ENCODE peak calls at places on chromosome 16, in five cellular contexts. X is CD4-positive, alpha-beta T cell; C is AG10803; M is fibroblast of mammary gland; B is progenitor cell of endocrine pancreas. U is an unnamed sample.

GRCh38 chr16:20611975-20612471 is 35.9 kb upstream of the ACSM2B start:
- DNase-seq in X (no peak), C (no peak), M (no peak), B (no peak), U (no peak)

GRCh38 chr16:49127103-49127502 is 154.5 kb downstream of the CBLN1 start:
- DNase-seq in X (no peak), C (no peak), M (no peak), B (no peak), U (no peak)

GRCh38 chr16:53768167-53768566 is 64.2 kb downstream of the FTO start:
- DNase-seq in X (no peak), C (peak), M (peak), B (no peak), U (peak)

GRCh38 chr16:30526137-30526822 is at the start of gene ZNF768:
- DNase-seq in X (no peak), C (no peak), M (peak), B (peak), U (peak)

GRCh38 chr16:48906076-48906475 is 296.1 kb upstream of the N4BP1 start:
- DNase-seq in X (no peak), C (no peak), M (no peak), B (no peak), U (no peak)

GRCh38 chr16:9713907-9714306 is 468.3 kb downstream of the GRIN2A start:
- DNase-seq in X (no peak), C (no peak), M (no peak), B (no peak), U (no peak)

GRCh38 chr16:14070555-14070876 is 603 bp upstream of the MRTFB start:
- DNase-seq in X (no peak), C (no peak), M (no peak), B (no peak), U (no peak)

GRCh38 chr16:60605176-60605575 is 1431.1 kb downstream of the CDH8 start:
- DNase-seq in X (no peak), C (no peak), M (no peak), B (no peak), U (no peak)

GRCh38 chr16:2783581-2784375 is 3.6 kb downstream of the PRSS33 start:
- DNase-seq in X (no peak), C (no peak), M (no peak), B (no peak), U (no peak)

GRCh38 chr16:31471875-31472558 is at the start of gene TGFB1I1:
- DNase-seq in X (no peak), C (peak), M (peak), B (no peak), U (peak)

GRCh38 chr16:82657239-82657638 is 30.5 kb downstream of the CDH13 start:
- DNase-seq in X (no peak), C (peak), M (peak), B (no peak), U (peak)

GRCh38 chr16:1786242-1787055 is 3.7 kb downstream of the NUBP2 start:
- DNase-seq in X (no peak), C (no peak), M (no peak), B (no peak), U (no peak)

DNA sequence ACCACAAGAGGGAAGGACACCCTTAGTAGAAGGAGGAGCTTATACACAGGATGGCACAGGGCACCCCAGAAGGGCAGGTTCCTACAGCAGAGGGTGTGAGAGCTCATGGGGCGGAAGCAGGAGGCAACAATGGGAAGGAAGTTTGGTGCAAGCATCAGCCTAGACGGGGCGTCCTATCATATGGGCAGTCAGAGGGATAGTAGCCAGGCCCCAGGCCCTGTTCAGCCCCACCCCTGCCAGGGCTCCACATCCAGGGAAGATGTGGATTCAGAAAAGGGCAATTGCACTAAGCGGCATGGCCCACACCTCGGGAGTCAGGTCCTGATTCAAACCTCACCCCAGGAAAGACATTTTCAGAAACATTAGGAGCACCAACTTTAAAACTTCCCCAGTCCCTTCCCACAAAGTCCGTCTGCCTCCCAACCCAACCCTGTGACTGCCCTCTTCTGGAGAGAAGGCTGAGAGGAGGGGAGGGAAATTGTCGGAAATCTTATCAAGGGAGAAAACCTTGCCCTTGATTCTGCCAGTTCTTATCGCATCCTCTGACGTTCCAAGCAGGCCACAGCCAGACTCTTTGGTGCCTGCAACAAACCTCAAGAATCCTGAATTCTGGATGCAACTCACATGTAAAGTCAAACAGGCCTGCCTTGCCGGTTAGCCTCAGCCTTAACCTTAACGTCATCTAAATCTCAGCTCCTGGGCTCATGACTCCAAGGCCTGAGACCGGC is 198.8 kb upstream of the CDH5 start:
- DNase-seq in X (no peak), C (no peak), M (peak), B (no peak), U (no peak)
- TF ChIP-seq CTCF in X (no peak), C (peak), M (peak), B (peak), U (peak)

GRCh38 chr16:17211797-17212196 is 259.0 kb downstream of the XYLT1 start:
- DNase-seq in X (peak), C (no peak), M (peak), B (no peak), U (peak)
- TF ChIP-seq CTCF in X (peak), C (peak), M (peak), B (peak), U (peak)

DNA sequence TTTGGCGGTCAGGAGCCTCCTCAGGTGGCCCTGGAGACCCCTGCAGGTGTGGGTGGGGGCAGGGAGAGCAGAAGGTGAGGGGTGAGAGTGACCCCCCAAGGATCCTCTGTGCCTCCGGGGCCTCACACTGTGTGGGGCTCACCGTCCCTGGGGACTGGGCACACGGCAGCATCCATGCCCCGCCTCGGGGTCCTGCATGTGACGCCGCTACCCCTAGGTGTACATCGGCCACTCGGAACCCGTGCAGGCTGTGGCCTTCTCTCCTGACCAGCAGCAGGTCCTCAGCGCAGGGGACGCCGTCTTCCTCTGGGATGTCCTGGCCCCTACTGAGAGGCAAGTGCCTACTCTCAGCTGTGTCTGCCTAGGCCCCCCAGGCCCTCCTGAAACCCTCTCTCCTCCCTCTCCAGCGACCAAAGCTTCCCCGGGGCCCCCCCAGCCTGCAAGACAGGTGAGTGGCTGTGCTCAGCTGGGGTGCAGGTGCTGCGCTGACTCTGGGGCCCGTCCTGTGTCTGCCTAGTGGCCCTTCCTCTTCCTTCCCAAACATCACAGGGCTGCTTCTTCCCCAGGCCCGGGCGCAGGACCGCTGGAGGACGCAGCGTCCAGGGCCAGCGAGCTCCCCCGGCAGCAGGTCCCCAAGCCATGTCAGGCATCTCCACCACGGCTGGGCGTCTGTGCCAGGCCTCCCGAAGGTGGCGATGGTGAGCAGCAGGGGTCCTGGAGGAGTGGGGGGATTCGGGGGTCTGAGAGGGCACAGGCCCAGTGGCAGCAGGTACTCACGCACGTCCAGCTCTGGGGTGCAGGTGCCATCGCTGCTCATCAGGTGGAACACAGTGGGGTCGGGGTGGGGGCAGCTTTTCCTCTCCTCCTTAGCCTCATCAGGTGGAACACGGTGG is 9.0 kb upstream of the RHOT2 start:
- DNase-seq in X (no peak), C (no peak), M (no peak), B (no peak), U (no peak)
- TF ChIP-seq CTCF in X (no peak), C (no peak), M (peak), B (no peak), U (peak)

DNA sequence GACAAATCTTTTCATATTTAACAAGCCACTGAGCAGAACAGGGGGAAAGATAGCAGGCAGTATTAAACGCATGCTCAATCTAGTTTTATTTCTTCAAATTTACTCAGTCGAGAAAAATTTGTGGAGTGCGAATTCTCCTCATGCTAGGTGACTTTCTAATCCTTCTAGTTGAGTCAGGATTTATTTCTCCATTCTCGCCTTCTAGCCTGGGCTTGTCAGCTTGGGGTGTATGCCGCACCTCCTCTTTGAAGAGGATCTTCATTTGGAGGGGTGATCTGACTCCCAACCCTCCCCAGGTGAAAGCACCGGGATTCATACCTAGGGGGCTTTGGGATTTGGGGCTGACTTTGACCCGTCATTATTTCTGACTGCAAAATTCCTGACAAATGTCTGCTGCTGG is 440.9 kb downstream of the MAF start:
- DNase-seq in X (no peak), C (no peak), M (no peak), B (no peak), U (no peak)
- TF ChIP-seq CTCF in X (no peak), C (no peak), M (no peak), B (no peak), U (no peak)

GRCh38 chr16:51971184-51971583 is 575.8 kb downstream of the TOX3 start:
- DNase-seq in X (no peak), C (peak), M (peak), B (no peak), U (peak)
- TF ChIP-seq CTCF in X (no peak), C (peak), M (peak), B (peak), U (peak)

GRCh38 chr16:11868412-11868980 is 17.2 kb upstream of the RSL1D1 start:
- DNase-seq in X (no peak), C (no peak), M (no peak), B (no peak), U (no peak)

GRCh38 chr16:11876306-11876705 is 25.0 kb upstream of the RSL1D1 start:
- DNase-seq in X (no peak), C (no peak), M (no peak), B (no peak), U (no peak)

GRCh38 chr16:11875721-11876120 is 24.4 kb upstream of the RSL1D1 start:
- DNase-seq in X (no peak), C (no peak), M (no peak), B (no peak), U (no peak)

GRCh38 chr16:11869657-11870228 is 18.4 kb upstream of the RSL1D1 start:
- DNase-seq in X (no peak), C (no peak), M (no peak), B (no peak), U (no peak)

GRCh38 chr16:11871193-11871592 is 19.9 kb upstream of the RSL1D1 start:
- DNase-seq in X (no peak), C (peak), M (peak), B (no peak), U (no peak)
- TF ChIP-seq CTCF in X (no peak), C (peak), M (peak), B (peak), U (peak)

GRCh38 chr16:78650675-78651074 is 551.2 kb downstream of the WWOX start:
- DNase-seq in X (no peak), C (no peak), M (no peak), B (no peak), U (no peak)

GRCh38 chr16:78647491-78647890 is 548.0 kb downstream of the WWOX start:
- DNase-seq in X (no peak), C (no peak), M (no peak), B (no peak), U (no peak)

GRCh38 chr16:78642621-78643285 is 543.3 kb downstream of the WWOX start:
- DNase-seq in X (no peak), C (no peak), M (no peak), B (no peak), U (no peak)

GRCh38 chr16:78647019-78647418 is 547.6 kb downstream of the WWOX start:
- DNase-seq in X (no peak), C (no peak), M (peak), B (no peak), U (no peak)

GRCh38 chr16:78648517-78648916 is 549.1 kb downstream of the WWOX start:
- DNase-seq in X (no peak), C (no peak), M (peak), B (no peak), U (no peak)
- TF ChIP-seq CTCF in X (no peak), C (no peak), M (no peak), B (no peak), U (no peak)

GRCh38 chr16:85987750-85988078 is 88.8 kb downstream of the IRF8 start:
- DNase-seq in X (no peak), C (no peak), M (no peak), B (no peak), U (no peak)
- TF ChIP-seq CTCF in X (peak), C (no peak), M (no peak), B (no peak), U (peak)

DNA sequence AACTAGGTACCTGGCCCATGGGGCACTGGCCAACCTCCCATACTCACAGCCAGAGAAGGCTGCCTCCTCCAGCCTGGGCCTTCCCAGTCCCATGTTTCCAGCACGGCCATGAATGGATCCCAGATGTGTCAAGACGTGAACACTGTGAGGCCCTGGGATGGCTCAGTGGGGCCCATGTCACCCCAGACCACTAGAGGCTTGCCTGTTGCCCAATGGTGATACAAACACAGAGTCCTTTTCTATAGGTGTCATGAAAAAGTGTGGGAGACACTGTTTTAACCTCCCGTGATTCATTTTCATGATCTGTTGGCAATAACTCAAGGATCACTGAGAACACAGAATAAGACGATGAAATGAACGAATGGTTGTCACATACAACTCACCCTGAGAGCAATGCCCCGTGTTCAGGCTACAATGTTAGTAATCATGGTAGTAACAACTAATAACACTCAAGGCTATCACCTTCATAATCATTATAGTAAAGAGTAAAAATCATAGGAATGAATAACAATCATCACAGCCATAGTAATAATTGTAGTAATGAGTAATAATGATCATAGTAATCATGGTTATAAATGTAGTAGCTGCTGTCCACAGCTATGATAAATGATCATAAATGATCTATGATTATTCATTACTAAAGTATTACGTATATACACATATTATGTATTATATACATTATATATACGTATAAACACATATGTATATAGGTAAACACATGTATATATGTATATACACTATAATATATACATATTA is 64.0 kb downstream of the DYNLRB2 start:
- DNase-seq in X (no peak), C (no peak), M (no peak), B (no peak), U (no peak)
- TF ChIP-seq CTCF in X (no peak), C (no peak), M (no peak), B (no peak), U (no peak)

U was measured in HFFc6.